ENCODE peak calls at places on chromosomes 12 and 14, in nine cellular contexts. One of them, this sample, is unnamed.

GRCh38 chr12:68042212-68042699 is 53.0 kb downstream of the IFNG-AS1 start:
- DNase-seq in tibial nerve: no peak
- DNase-seq in stomach: no peak
- DNase-seq in suprapubic skin: no peak
- DNase-seq in A549: no peak
- DNase-seq in GM12878: peak
- DNase-seq in K562: no peak
- DNase-seq in sigmoid colon: no peak
- DNase-seq in upper lobe of left lung: no peak
- DNase-seq in this sample: no peak

GRCh38 chr12:121573949-121574520 is 6.8 kb downstream of the KDM2B start:
- DNase-seq in tibial nerve: no peak
- DNase-seq in stomach: no peak
- DNase-seq in suprapubic skin: no peak
- DNase-seq in A549: no peak
- DNase-seq in GM12878: no peak
- DNase-seq in K562: no peak
- DNase-seq in sigmoid colon: no peak
- DNase-seq in upper lobe of left lung: no peak
- DNase-seq in this sample: no peak

GRCh38 chr12:85865905-85866304 is 8.2 kb upstream of the NTS start:
- DNase-seq in tibial nerve: no peak
- DNase-seq in stomach: no peak
- DNase-seq in suprapubic skin: no peak
- DNase-seq in A549: no peak
- DNase-seq in GM12878: no peak
- DNase-seq in K562: no peak
- DNase-seq in sigmoid colon: no peak
- DNase-seq in upper lobe of left lung: no peak
- DNase-seq in this sample: no peak

GRCh38 chr12:48067250-48067938 is 38.5 kb downstream of the SENP1 start:
- DNase-seq in tibial nerve: no peak
- DNase-seq in stomach: no peak
- DNase-seq in suprapubic skin: no peak
- DNase-seq in A549: no peak
- DNase-seq in GM12878: peak
- DNase-seq in K562: peak
- DNase-seq in sigmoid colon: no peak
- DNase-seq in upper lobe of left lung: no peak
- DNase-seq in this sample: no peak

GRCh38 chr14:74085047-74085637 is 386 bp downstream of the LIN52 start:
- DNase-seq in tibial nerve: no peak
- DNase-seq in stomach: no peak
- DNase-seq in suprapubic skin: no peak
- DNase-seq in A549: peak
- DNase-seq in GM12878: no peak
- DNase-seq in K562: peak
- DNase-seq in sigmoid colon: no peak
- DNase-seq in upper lobe of left lung: no peak
- DNase-seq in this sample: no peak

GRCh38 chr12:65495233-65495632 is 216.8 kb downstream of the MSRB3 start:
- DNase-seq in tibial nerve: no peak
- DNase-seq in stomach: no peak
- DNase-seq in suprapubic skin: no peak
- DNase-seq in A549: peak
- DNase-seq in GM12878: no peak
- DNase-seq in K562: no peak
- DNase-seq in sigmoid colon: no peak
- DNase-seq in upper lobe of left lung: no peak
- DNase-seq in this sample: no peak

GRCh38 chr12:133203344-133204263 is 22.3 kb downstream of the ZNF268 start:
- DNase-seq in tibial nerve: no peak
- DNase-seq in stomach: no peak
- DNase-seq in suprapubic skin: no peak
- DNase-seq in A549: peak
- DNase-seq in GM12878: no peak
- DNase-seq in K562: no peak
- DNase-seq in sigmoid colon: no peak
- DNase-seq in upper lobe of left lung: no peak
- DNase-seq in this sample: no peak

GRCh38 chr12:113778432-113779128 is 187.5 kb downstream of the RBM19 start:
- DNase-seq in tibial nerve: no peak
- DNase-seq in stomach: no peak
- DNase-seq in suprapubic skin: no peak
- DNase-seq in A549: no peak
- DNase-seq in GM12878: no peak
- DNase-seq in K562: no peak
- DNase-seq in sigmoid colon: no peak
- DNase-seq in upper lobe of left lung: no peak
- DNase-seq in this sample: no peak

GRCh38 chr12:62158416-62159360 is 101.5 kb upstream of the USP15 start:
- DNase-seq in tibial nerve: no peak
- DNase-seq in stomach: no peak
- DNase-seq in suprapubic skin: no peak
- DNase-seq in A549: no peak
- DNase-seq in GM12878: no peak
- DNase-seq in K562: no peak
- DNase-seq in sigmoid colon: no peak
- DNase-seq in upper lobe of left lung: no peak
- DNase-seq in this sample: no peak

GRCh38 chr12:27104546-27104945 is 22.2 kb upstream of the C12orf71 start:
- DNase-seq in tibial nerve: no peak
- DNase-seq in stomach: no peak
- DNase-seq in suprapubic skin: no peak
- DNase-seq in A549: no peak
- DNase-seq in GM12878: no peak
- DNase-seq in K562: no peak
- DNase-seq in sigmoid colon: no peak
- DNase-seq in upper lobe of left lung: no peak
- DNase-seq in this sample: no peak

GRCh38 chr12:132622437-132623071 is 4.0 kb downstream of the P2RX2 start:
- DNase-seq in tibial nerve: no peak
- DNase-seq in stomach: no peak
- DNase-seq in suprapubic skin: peak
- DNase-seq in A549: no peak
- DNase-seq in GM12878: no peak
- DNase-seq in K562: peak
- DNase-seq in sigmoid colon: no peak
- DNase-seq in upper lobe of left lung: no peak
- DNase-seq in this sample: peak

GRCh38 chr14:86961106-86961716 is 1031.8 kb downstream of the GALC start:
- DNase-seq in tibial nerve: no peak
- DNase-seq in stomach: no peak
- DNase-seq in suprapubic skin: no peak
- DNase-seq in A549: peak
- DNase-seq in GM12878: no peak
- DNase-seq in K562: peak
- DNase-seq in sigmoid colon: no peak
- DNase-seq in upper lobe of left lung: no peak
- DNase-seq in this sample: no peak

GRCh38 chr14:57319636-57320035 is 50.9 kb downstream of the AP5M1 start:
- DNase-seq in tibial nerve: no peak
- DNase-seq in stomach: no peak
- DNase-seq in suprapubic skin: no peak
- DNase-seq in A549: no peak
- DNase-seq in GM12878: no peak
- DNase-seq in K562: no peak
- DNase-seq in sigmoid colon: no peak
- DNase-seq in upper lobe of left lung: no peak
- DNase-seq in this sample: no peak

GRCh38 chr12:130434560-130434959 is 96.9 kb downstream of the PIWIL1 start:
- DNase-seq in tibial nerve: peak
- DNase-seq in stomach: no peak
- DNase-seq in suprapubic skin: peak
- DNase-seq in A549: no peak
- DNase-seq in GM12878: no peak
- DNase-seq in K562: no peak
- DNase-seq in sigmoid colon: peak
- DNase-seq in upper lobe of left lung: no peak
- DNase-seq in this sample: no peak

GRCh38 chr12:53976172-53976822 is 1.5 kb upstream of the HOTAIR start:
- DNase-seq in tibial nerve: no peak
- DNase-seq in stomach: no peak
- DNase-seq in suprapubic skin: no peak
- DNase-seq in A549: no peak
- DNase-seq in GM12878: no peak
- DNase-seq in K562: no peak
- DNase-seq in sigmoid colon: no peak
- DNase-seq in upper lobe of left lung: no peak
- DNase-seq in this sample: no peak

GRCh38 chr12:53975019-53975815 is 463 bp upstream of the HOTAIR start:
- DNase-seq in tibial nerve: no peak
- DNase-seq in stomach: no peak
- DNase-seq in suprapubic skin: no peak
- DNase-seq in A549: no peak
- DNase-seq in GM12878: no peak
- DNase-seq in K562: no peak
- DNase-seq in sigmoid colon: no peak
- DNase-seq in upper lobe of left lung: no peak
- DNase-seq in this sample: no peak

GRCh38 chr12:53976823-53977595 is 2.3 kb upstream of the HOTAIR start:
- DNase-seq in tibial nerve: no peak
- DNase-seq in stomach: no peak
- DNase-seq in suprapubic skin: no peak
- DNase-seq in A549: no peak
- DNase-seq in GM12878: no peak
- DNase-seq in K562: no peak
- DNase-seq in sigmoid colon: no peak
- DNase-seq in upper lobe of left lung: no peak
- DNase-seq in this sample: no peak

GRCh38 chr12:53974084-53975018 is at the start of gene HOTAIR:
- DNase-seq in tibial nerve: no peak
- DNase-seq in stomach: no peak
- DNase-seq in suprapubic skin: no peak
- DNase-seq in A549: peak
- DNase-seq in GM12878: no peak
- DNase-seq in K562: no peak
- DNase-seq in sigmoid colon: no peak
- DNase-seq in upper lobe of left lung: no peak
- DNase-seq in this sample: no peak

DNA sequence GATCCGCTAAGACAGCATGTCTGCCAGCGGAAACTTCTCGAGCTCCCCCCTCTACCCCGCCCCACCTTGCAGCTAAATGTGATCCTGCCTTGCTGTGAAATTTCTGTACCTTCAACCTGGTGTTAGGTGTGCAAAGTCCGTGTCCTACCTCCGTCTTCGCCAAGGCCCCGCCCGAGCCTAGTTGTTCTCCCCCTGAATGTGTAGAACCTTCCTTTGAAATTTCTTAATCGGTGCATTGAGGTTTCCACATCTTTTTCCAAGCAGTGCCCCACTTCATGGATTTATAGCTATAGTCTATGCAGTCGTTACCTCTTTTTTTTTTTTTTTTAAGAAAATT is 1.0 kb upstream of the HOTAIR start:
- DNase-seq in tibial nerve: no peak
- DNase-seq in stomach: no peak
- DNase-seq in suprapubic skin: no peak
- DNase-seq in A549: no peak
- DNase-seq in GM12878: no peak
- DNase-seq in K562: no peak
- DNase-seq in sigmoid colon: no peak
- DNase-seq in upper lobe of left lung: no peak
- DNase-seq in this sample: no peak
- H3K4me3 ChIP-seq in tibial nerve: no peak
- H3K4me3 ChIP-seq in stomach: no peak
- H3K4me3 ChIP-seq in suprapubic skin: peak
- H3K4me3 ChIP-seq in A549: no peak
- H3K4me3 ChIP-seq in GM12878: no peak
- H3K4me3 ChIP-seq in K562: no peak
- H3K4me3 ChIP-seq in sigmoid colon: no peak
- H3K4me3 ChIP-seq in upper lobe of left lung: no peak
- H3K4me3 ChIP-seq in this sample: no peak

GRCh38 chr14:54435500-54435981 is 5.6 kb downstream of the CNIH1 start:
- DNase-seq in tibial nerve: no peak
- DNase-seq in stomach: no peak
- DNase-seq in suprapubic skin: no peak
- DNase-seq in A549: no peak
- DNase-seq in GM12878: no peak
- DNase-seq in K562: peak
- DNase-seq in sigmoid colon: no peak
- DNase-seq in upper lobe of left lung: no peak
- DNase-seq in this sample: no peak
- TF ChIP-seq POLR2A in tibial nerve: no peak
- TF ChIP-seq POLR2A in stomach: no peak
- TF ChIP-seq POLR2A in suprapubic skin: no peak
- TF ChIP-seq POLR2A in A549: no peak
- TF ChIP-seq POLR2A in GM12878: no peak
- TF ChIP-seq POLR2A in K562: no peak
- TF ChIP-seq POLR2A in sigmoid colon: no peak
- TF ChIP-seq POLR2A in upper lobe of left lung: no peak
- TF ChIP-seq POLR2A in this sample: no peak

GRCh38 chr14:96380735-96381134 is 11.2 kb upstream of the AK7 start:
- DNase-seq in tibial nerve: no peak
- DNase-seq in stomach: no peak
- DNase-seq in suprapubic skin: no peak
- DNase-seq in A549: no peak
- DNase-seq in GM12878: peak
- DNase-seq in K562: no peak
- DNase-seq in sigmoid colon: no peak
- DNase-seq in upper lobe of left lung: no peak
- DNase-seq in this sample: no peak
- TF ChIP-seq EP300 in tibial nerve: no peak
- TF ChIP-seq EP300 in stomach: no peak
- TF ChIP-seq EP300 in suprapubic skin: no peak
- TF ChIP-seq EP300 in A549: no peak
- TF ChIP-seq EP300 in GM12878: no peak
- TF ChIP-seq EP300 in K562: no peak
- TF ChIP-seq EP300 in sigmoid colon: no peak
- TF ChIP-seq EP300 in upper lobe of left lung: no peak
- TF ChIP-seq EP300 in this sample: no peak

GRCh38 chr12:51862947-51863346 is 14.4 kb upstream of the FIGNL2 start:
- DNase-seq in tibial nerve: no peak
- DNase-seq in stomach: no peak
- DNase-seq in suprapubic skin: no peak
- DNase-seq in A549: no peak
- DNase-seq in GM12878: no peak
- DNase-seq in K562: no peak
- DNase-seq in sigmoid colon: no peak
- DNase-seq in upper lobe of left lung: no peak
- DNase-seq in this sample: no peak

GRCh38 chr12:51865470-51865745 is 16.9 kb upstream of the FIGNL2 start:
- DNase-seq in tibial nerve: no peak
- DNase-seq in stomach: no peak
- DNase-seq in suprapubic skin: no peak
- DNase-seq in A549: no peak
- DNase-seq in GM12878: no peak
- DNase-seq in K562: no peak
- DNase-seq in sigmoid colon: no peak
- DNase-seq in upper lobe of left lung: no peak
- DNase-seq in this sample: no peak

GRCh38 chr12:51864701-51865469 is 16.4 kb upstream of the FIGNL2 start:
- DNase-seq in tibial nerve: no peak
- DNase-seq in stomach: no peak
- DNase-seq in suprapubic skin: no peak
- DNase-seq in A549: no peak
- DNase-seq in GM12878: no peak
- DNase-seq in K562: no peak
- DNase-seq in sigmoid colon: no peak
- DNase-seq in upper lobe of left lung: no peak
- DNase-seq in this sample: no peak

GRCh38 chr12:51863921-51864700 is 15.6 kb upstream of the FIGNL2 start:
- DNase-seq in tibial nerve: no peak
- DNase-seq in stomach: no peak
- DNase-seq in suprapubic skin: no peak
- DNase-seq in A549: no peak
- DNase-seq in GM12878: no peak
- DNase-seq in K562: no peak
- DNase-seq in sigmoid colon: no peak
- DNase-seq in upper lobe of left lung: no peak
- DNase-seq in this sample: peak

GRCh38 chr12:51863363-51863920 is 14.9 kb upstream of the FIGNL2 start:
- DNase-seq in tibial nerve: no peak
- DNase-seq in stomach: no peak
- DNase-seq in suprapubic skin: no peak
- DNase-seq in A549: no peak
- DNase-seq in GM12878: no peak
- DNase-seq in K562: no peak
- DNase-seq in sigmoid colon: no peak
- DNase-seq in upper lobe of left lung: no peak
- DNase-seq in this sample: no peak
- H3K4me3 ChIP-seq in tibial nerve: peak
- H3K4me3 ChIP-seq in stomach: peak
- H3K4me3 ChIP-seq in suprapubic skin: peak
- H3K4me3 ChIP-seq in A549: no peak
- H3K4me3 ChIP-seq in GM12878: no peak
- H3K4me3 ChIP-seq in K562: no peak
- H3K4me3 ChIP-seq in sigmoid colon: peak
- H3K4me3 ChIP-seq in upper lobe of left lung: no peak
- H3K4me3 ChIP-seq in this sample: no peak